ENCODE peak calls at places on chromosomes 16 and 17, in seven cellular contexts. Y is naive thymus-derived CD8-positive, alpha-beta T cell; Z is sciatic nerve; C is T follicular helper cell; D is GF-D8; P is mesendoderm; K is mucosa of gallbladder. H is an unnamed sample.
A peak's percentile ranks its signal among the peaks of the same experiment; 100 is the strongest.

GRCh38 chr17:2043785-2044184 is 2.0 kb downstream of the OVCA2 start:
- DNase-seq in D (no peak), C (no peak), Z (no peak), P (peak; percentile 18), Y (no peak), K (no peak), H (no peak)

GRCh38 chr16:64122177-64122576 is 999.7 kb downstream of the CDH11 start:
- DNase-seq in C (no peak), P (no peak), Y (no peak), Z (no peak), D (no peak), K (no peak), H (no peak)

GRCh38 chr16:2671741-2672140 is 10.6 kb upstream of the KCTD5 start:
- DNase-seq in P (no peak), D (no peak), K (no peak), Z (no peak), C (no peak), Y (no peak), H (no peak)

GRCh38 chr17:17792143-17792550 is 44.6 kb downstream of the SREBF1 start:
- DNase-seq in D (no peak), Z (no peak), P (no peak), Y (no peak), K (no peak), C (no peak), H (no peak)

GRCh38 chr16:50842589-50842988 is 100.7 kb downstream of the CYLD start:
- DNase-seq in K (no peak), D (no peak), Z (no peak), Y (no peak), P (no peak), C (no peak), H (no peak)

GRCh38 chr17:48153711-48154642 is 46.4 kb downstream of the SNX11 start:
- DNase-seq in P (peak; percentile 71), K (peak; percentile 76), Y (no peak), D (peak; percentile 20), Z (no peak), C (no peak), H (no peak)

GRCh38 chr16:85173077-85173980 is 61.1 kb upstream of the CIBAR2 start:
- DNase-seq in K (no peak), D (no peak), C (no peak), Z (no peak), P (peak; percentile 80), Y (no peak), H (no peak)

GRCh38 chr17:39867084-39867890 is 715 bp upstream of the ZPBP2 start:
- DNase-seq in D (no peak), P (no peak), Z (no peak), Y (peak; percentile 31), K (no peak), C (peak; percentile 59), H (no peak)

GRCh38 chr16:50067290-50067853 is 1.6 kb downstream of the HEATR3 start:
- DNase-seq in Y (no peak), P (peak; percentile 78), C (no peak), D (peak; percentile 25), Z (no peak), K (no peak), H (no peak)

GRCh38 chr16:24978370-24978914 is 36.7 kb downstream of the ARHGAP17 start:
- DNase-seq in P (no peak), Y (no peak), Z (no peak), K (no peak), C (no peak), D (no peak), H (no peak)

GRCh38 chr16:87344165-87344930 is 27.2 kb upstream of the C16orf95 start:
- DNase-seq in Y (no peak), C (no peak), Z (no peak), K (no peak), D (no peak), P (no peak), H (no peak)

GRCh38 chr17:81195941-81196495 is 26.7 kb downstream of the CEP131 start:
- DNase-seq in K (no peak), Z (no peak), D (no peak), C (no peak), P (no peak), Y (no peak), H (no peak)

GRCh38 chr17:48175692-48176450 is 68.3 kb downstream of the SNX11 start:
- DNase-seq in C (no peak), Z (no peak), Y (no peak), K (no peak), P (no peak), D (no peak), H (no peak)

GRCh38 chr17:17739388-17740066 is 58.3 kb downstream of the RAI1 start:
- DNase-seq in Z (no peak), P (no peak), K (peak; percentile 40), Y (no peak), D (no peak), C (no peak), H (peak; percentile 88)

GRCh38 chr17:9032583-9032982 is 11.3 kb downstream of the NTN1 start:
- DNase-seq in D (no peak), Y (no peak), Z (no peak), C (no peak), P (no peak), K (no peak), H (no peak)

GRCh38 chr16:88034770-88035169 is 83.5 kb downstream of the BANP start:
- DNase-seq in P (no peak), Z (no peak), C (no peak), K (no peak), D (no peak), Y (no peak), H (no peak)

GRCh38 chr16:51155901-51156810 is 5.1 kb upstream of the SALL1 start:
- DNase-seq in Z (no peak), C (no peak), D (no peak), Y (no peak), P (peak; percentile 71), K (no peak), H (no peak)

GRCh38 chr16:31130899-31131298 is 4.6 kb downstream of the PRSS8 start:
- DNase-seq in P (peak; percentile 83), C (no peak), Y (no peak), K (peak; percentile 91), Z (no peak), D (no peak), H (no peak)

GRCh38 chr16:3612510-3613466 is 1.4 kb upstream of the SLX4 start:
- DNase-seq in Y (no peak), Z (no peak), P (no peak), K (no peak), C (no peak), D (peak; percentile 31), H (no peak)

GRCh38 chr17:29549169-29549935 is 17.5 kb downstream of the ABHD15 start:
- DNase-seq in D (no peak), P (no peak), Z (no peak), K (no peak), Y (no peak), C (no peak), H (no peak)

GRCh38 chr17:49928826-49929475 is 40.0 kb upstream of the DLX4 start:
- DNase-seq in C (no peak), Z (no peak), K (no peak), D (no peak), P (peak; percentile 74), Y (no peak), H (no peak)

GRCh38 chr16:9308300-9309209 is 217.1 kb downstream of the HAPSTR1 start:
- DNase-seq in Z (no peak), K (no peak), P (no peak), D (no peak), C (no peak), Y (no peak), H (no peak)

GRCh38 chr17:74211929-74212261 is 1.5 kb upstream of the TTYH2 start:
- DNase-seq in P (no peak), Y (no peak), D (no peak), C (no peak), K (no peak), Z (no peak), H (no peak)

GRCh38 chr16:11152677-11153321 is 103.2 kb downstream of the SOCS1 start:
- DNase-seq in Z (no peak), P (no peak), Y (no peak), C (no peak), D (peak; percentile 82), K (no peak), H (no peak)

GRCh38 chr16:70689035-70689969 is 3.4 kb upstream of the MTSS2 start:
- DNase-seq in Y (no peak), Z (no peak), D (no peak), P (no peak), C (no peak), K (peak; percentile 70), H (peak; percentile 92)

GRCh38 chr17:55366020-55366481 is 55.6 kb downstream of the MMD start:
- DNase-seq in D (no peak), P (no peak), Y (no peak), C (no peak), Z (no peak), K (no peak), H (no peak)

GRCh38 chr16:57462978-57463362 is 491 bp downstream of the POLR2C start:
- DNase-seq in Y (no peak), Z (no peak), D (no peak), C (no peak), K (no peak), P (no peak), H (no peak)

GRCh38 chr16:19429271-19429670 is 11.6 kb downstream of the TMC5 start:
- DNase-seq in Y (no peak), Z (no peak), D (no peak), P (no peak), K (peak; percentile 81), C (no peak), H (no peak)

GRCh38 chr16:12162151-12162559 is 185.6 kb downstream of the SNX29 start:
- DNase-seq in P (no peak), D (no peak), Y (no peak), Z (no peak), C (no peak), K (peak; percentile 41), H (no peak)

GRCh38 chr17:75428775-75429469 is 23.4 kb upstream of the GRB2 start:
- DNase-seq in D (no peak), Z (no peak), K (no peak), Y (no peak), C (no peak), P (no peak), H (no peak)

GRCh38 chr17:49545007-49545660 is 30.5 kb upstream of the NXPH3 start:
- DNase-seq in K (no peak), C (no peak), P (no peak), Z (no peak), Y (no peak), D (no peak), H (no peak)

GRCh38 chr16:47672475-47672874 is 211.3 kb downstream of the PHKB start:
- DNase-seq in Z (no peak), K (no peak), D (no peak), P (no peak), C (no peak), Y (no peak), H (no peak)

GRCh38 chr17:34306466-34306865 is 12.8 kb upstream of the CCL8 start:
- DNase-seq in Z (no peak), P (peak; percentile 74), C (no peak), Y (no peak), K (no peak), D (no peak), H (no peak)

GRCh38 chr17:79033046-79033616 is 9.2 kb downstream of the C1QTNF1 start:
- DNase-seq in Y (no peak), Z (peak; percentile 32), C (no peak), D (no peak), P (no peak), K (no peak), H (peak; percentile 44)

GRCh38 chr16:85302018-85302847 is 190.0 kb upstream of the CIBAR2 start:
- DNase-seq in P (peak; percentile 88), K (no peak), D (no peak), C (no peak), Z (no peak), Y (no peak), H (no peak)

GRCh38 chr17:31549121-31549524 is 157.6 kb downstream of the RAB11FIP4 start:
- DNase-seq in C (no peak), P (peak; percentile 54), K (no peak), D (no peak), Y (no peak), Z (no peak), H (no peak)

GRCh38 chr17:31272236-31272635 is 24.8 kb downstream of the OMG start:
- DNase-seq in C (no peak), Y (no peak), P (no peak), Z (no peak), K (no peak), D (no peak), H (no peak)

GRCh38 chr17:81635973-81636504 is 873 bp downstream of the NPLOC4 start:
- DNase-seq in K (no peak), Y (no peak), C (no peak), P (no peak), Z (no peak), D (no peak), H (no peak)